ENCODE peak calls at places on chromosomes 2 and 18, in four cellular contexts. L, G, U and O are unnamed samples.

GRCh38 chr18:6876646-6877045 is 147.1 kb downstream of the ARHGAP28 start:
- DNase-seq in L (peak; percentile 41), G (no peak), U (peak; percentile 5), O (no peak)

GRCh38 chr18:8685141-8685913 is 20.0 kb upstream of the MTCL1 start:
- DNase-seq in L (peak; percentile 66), G (no peak), U (peak; percentile 94), O (peak; percentile 28)

GRCh38 chr2:150811259-150811912 is 323.9 kb upstream of the RND3 start:
- DNase-seq in L (peak; percentile 23), G (peak; percentile 37), U (no peak), O (peak; percentile 22)

GRCh38 chr18:10508546-10508945 is 17.3 kb upstream of the NAPG start:
- DNase-seq in L (no peak), G (no peak), U (no peak), O (no peak)

GRCh38 chr2:240469747-240470146 is 34.3 kb downstream of the GPC1 start:
- DNase-seq in L (no peak), G (no peak), U (no peak), O (no peak)

GRCh38 chr2:68767031-68767961 is 32.7 kb downstream of the ARHGAP25 start:
- DNase-seq in L (no peak), G (no peak), U (no peak), O (no peak)

GRCh38 chr2:18991177-18992168 is 366.9 kb downstream of the OSR1 start:
- DNase-seq in L (peak; percentile 68), G (peak; percentile 60), U (peak; percentile 84), O (peak; percentile 72)

GRCh38 chr2:206990335-206990734 is 51.0 kb downstream of the CPO start:
- DNase-seq in L (peak; percentile 9), G (no peak), U (no peak), O (no peak)

GRCh38 chr2:62163106-62163831 is 32.6 kb upstream of the B3GNT2 start:
- DNase-seq in L (no peak), G (no peak), U (no peak), O (no peak)

GRCh38 chr2:70897203-70897976 is 38.3 kb upstream of the ATP6V1B1 start:
- DNase-seq in L (no peak), G (no peak), U (no peak), O (no peak)

GRCh38 chr2:237900891-237901831 is 41.7 kb downstream of the RAMP1 start:
- DNase-seq in L (no peak), G (no peak), U (no peak), O (no peak)

GRCh38 chr2:12702661-12703121 is 14.0 kb upstream of the TRIB2 start:
- DNase-seq in L (peak; percentile 68), G (peak; percentile 83), U (peak; percentile 91), O (peak; percentile 72)

GRCh38 chr18:10234281-10234680 is 220.2 kb upstream of the APCDD1 start:
- DNase-seq in L (no peak), G (no peak), U (peak; percentile 5), O (no peak)

GRCh38 chr18:34158881-34159690 is 65.6 kb downstream of the NOL4 start:
- DNase-seq in L (peak; percentile 12), G (no peak), U (peak; percentile 15), O (no peak)

GRCh38 chr2:45913539-45913938 is 262.1 kb downstream of the PRKCE start:
- DNase-seq in L (no peak), G (no peak), U (no peak), O (no peak)